ENCODE peak calls at places on chromosomes 5 and 9, in ten cellular contexts. U is NT2/D1, J is psoas muscle, L is body of pancreas, Y is GM23338, G is MM.1S, E is lung, K is tibial nerve, M is BE2C, B is BJ. O is an unnamed sample. For H3K36me3, the result is how much of the 10 kb centered on the place peaks cover.

GRCh38 chr5:172866802-172867748 is 33.0 kb downstream of the ERGIC1 start:
- DNase-seq in U (no peak), J (peak), L (no peak), Y (peak), G (no peak), E (no peak), K (no peak), M (no peak), B (no peak), O (peak)

GRCh38 chr5:149326611-149327010 is 18.7 kb upstream of the GRPEL2 start:
- DNase-seq in U (no peak), J (no peak), L (no peak), Y (no peak), G (no peak), E (no peak), K (no peak), M (no peak), B (no peak), O (no peak)

GRCh38 chr5:161483721-161484120 is 62.8 kb downstream of the GABRB2 start:
- DNase-seq in U (no peak), J (no peak), L (no peak), Y (no peak), G (no peak), E (no peak), K (no peak), M (no peak), B (no peak), O (no peak)

GRCh38 chr9:97806721-97807120 is 46.3 kb upstream of the FOXE1 start:
- DNase-seq in U (no peak), J (no peak), L (no peak), Y (no peak), G (no peak), E (no peak), K (no peak), M (no peak), B (no peak), O (no peak)

GRCh38 chr9:124332756-124333155 is 75.0 kb downstream of the NEK6 start:
- DNase-seq in U (no peak), J (no peak), L (no peak), Y (no peak), G (no peak), E (no peak), K (no peak), M (no peak), B (no peak), O (no peak)

GRCh38 chr9:68495287-68495686 is 45.4 kb downstream of the TMEM252 start:
- DNase-seq in U (no peak), J (no peak), L (no peak), Y (no peak), G (no peak), E (no peak), K (no peak), M (no peak), B (no peak), O (no peak)

GRCh38 chr5:131064669-131065371 is 100.2 kb downstream of the HINT1 start:
- DNase-seq in U (no peak), J (no peak), L (no peak), Y (no peak), G (peak), E (no peak), K (no peak), M (no peak), B (no peak), O (no peak)

GRCh38 chr5:55620781-55621180 is 86.0 kb upstream of the PLPP1 start:
- DNase-seq in U (no peak), J (no peak), L (no peak), Y (no peak), G (no peak), E (no peak), K (no peak), M (no peak), B (no peak), O (no peak)

GRCh38 chr9:4579011-4579410 is 83.1 kb upstream of the PLPP6 start:
- DNase-seq in U (no peak), J (no peak), L (no peak), Y (no peak), G (no peak), E (no peak), K (no peak), M (no peak), B (no peak), O (no peak)

GRCh38 chr9:122808141-122808540 is 8.2 kb downstream of the OR1K1 start:
- DNase-seq in U (no peak), J (no peak), L (no peak), Y (no peak), G (no peak), E (no peak), K (no peak), M (no peak), B (no peak), O (no peak)

GRCh38 chr5:34008721-34009120 is 871 bp upstream of the AMACR start:
- DNase-seq in U (no peak), J (no peak), L (no peak), Y (no peak), G (peak), E (no peak), K (no peak), M (no peak), B (no peak), O (no peak)

GRCh38 chr5:150289551-150290390 is at the start of gene CAMK2A:
- DNase-seq in U (no peak), J (no peak), L (no peak), Y (peak), G (no peak), E (no peak), K (no peak), M (no peak), B (no peak), O (no peak)

GRCh38 chr9:104362912-104363472 is 141.1 kb upstream of the OR13F1 start:
- DNase-seq in U (no peak), J (no peak), L (no peak), Y (no peak), G (no peak), E (no peak), K (no peak), M (no peak), B (no peak), O (no peak)

GRCh38 chr9:444528-444927 is 229.9 kb downstream of the DOCK8 start:
- DNase-seq in U (peak), J (no peak), L (no peak), Y (peak), G (no peak), E (no peak), K (no peak), M (no peak), B (no peak), O (no peak)

GRCh38 chr5:98793223-98793622 is 19.8 kb downstream of the RGMB start:
- DNase-seq in U (no peak), J (no peak), L (no peak), Y (no peak), G (no peak), E (no peak), K (no peak), M (no peak), B (no peak), O (no peak)

GRCh38 chr5:9498541-9499497 is 47.1 kb downstream of the SEMA5A start:
- DNase-seq in U (peak), J (no peak), L (peak), Y (peak), G (peak), E (no peak), K (no peak), M (peak), B (no peak), O (no peak)

GRCh38 chr5:117488976-117489500 is 914.4 kb upstream of the SEMA6A start:
- DNase-seq in U (no peak), J (no peak), L (no peak), Y (no peak), G (no peak), E (no peak), K (no peak), M (no peak), B (no peak), O (no peak)

GRCh38 chr5:156815988-156816599 is 34.0 kb upstream of the PPP1R2B start:
- DNase-seq in U (no peak), J (no peak), L (peak), Y (peak), G (peak), E (no peak), K (no peak), M (no peak), B (no peak), O (no peak)

GRCh38 chr5:1280177-1281037 is 14.5 kb downstream of the TERT start:
- DNase-seq in U (no peak), J (no peak), L (no peak), Y (no peak), G (no peak), E (no peak), K (no peak), M (no peak), B (no peak), O (no peak)

GRCh38 chr9:3441197-3441816 is 84.5 kb downstream of the RFX3 start:
- DNase-seq in U (peak), J (no peak), L (peak), Y (peak), G (peak), E (peak), K (peak), M (peak), B (no peak), O (no peak)

GRCh38 chr9:134253596-134254205 is 72.6 kb upstream of the RXRA start:
- DNase-seq in U (no peak), J (no peak), L (no peak), Y (no peak), G (no peak), E (no peak), K (no peak), M (no peak), B (no peak), O (no peak)

GRCh38 chr5:76485511-76485910 is 82.4 kb downstream of the IQGAP2 start:
- DNase-seq in U (no peak), J (no peak), L (no peak), Y (no peak), G (no peak), E (no peak), K (no peak), M (no peak), B (no peak), O (no peak)

GRCh38 chr5:39080597-39081204 is 6.5 kb upstream of the RICTOR start:
- DNase-seq in U (no peak), J (no peak), L (peak), Y (peak), G (peak), E (peak), K (peak), M (peak), B (no peak), O (peak)

GRCh38 chr5:177457239-177458121 is 10.9 kb downstream of the PRR7 start:
- DNase-seq in U (peak), J (peak), L (peak), Y (peak), G (peak), E (peak), K (peak), M (peak), B (peak), O (peak)

GRCh38 chr5:136174021-136174659 is 18.8 kb downstream of the SMIM32 start:
- DNase-seq in U (no peak), J (no peak), L (no peak), Y (peak), G (peak), E (no peak), K (no peak), M (no peak), B (peak), O (no peak)

GRCh38 chr9:94928271-94928670 is 201.8 kb downstream of the AOPEP start:
- DNase-seq in U (no peak), J (no peak), L (no peak), Y (no peak), G (no peak), E (no peak), K (no peak), M (no peak), B (no peak), O (no peak)

GRCh38 chr5:139600336-139600949 is 39.3 kb downstream of the UBE2D2 start:
- DNase-seq in U (no peak), J (no peak), L (no peak), Y (no peak), G (no peak), E (no peak), K (no peak), M (no peak), B (peak), O (no peak)

GRCh38 chr5:147483197-147483790 is 26.6 kb downstream of the DPYSL3 start:
- DNase-seq in U (no peak), J (no peak), L (no peak), Y (no peak), G (no peak), E (no peak), K (no peak), M (peak), B (no peak), O (no peak)

GRCh38 chr5:166845044-166845443 is 1446.4 kb upstream of the WWC1 start:
- DNase-seq in U (peak), J (no peak), L (no peak), Y (peak), G (peak), E (no peak), K (peak), M (no peak), B (no peak), O (no peak)

GRCh38 chr9:16138961-16139441 is 586.2 kb downstream of the CCDC171 start:
- DNase-seq in U (no peak), J (peak), L (no peak), Y (no peak), G (no peak), E (no peak), K (peak), M (no peak), B (no peak), O (peak)

GRCh38 chr9:77215874-77216273 is 38.5 kb downstream of the VPS13A start:
- DNase-seq in U (no peak), J (no peak), L (no peak), Y (peak), G (no peak), E (no peak), K (no peak), M (peak), B (no peak), O (no peak)

GRCh38 chr5:134248271-134248670 is 22.4 kb upstream of the PPP2CA start:
- DNase-seq in U (no peak), J (no peak), L (no peak), Y (no peak), G (no peak), E (no peak), K (no peak), M (no peak), B (no peak), O (no peak)

GRCh38 chr5:136511046-136511445 is 145.7 kb upstream of the TRPC7 start:
- DNase-seq in U (no peak), J (no peak), L (no peak), Y (no peak), G (no peak), E (no peak), K (no peak), M (no peak), B (no peak), O (no peak)

GRCh38 chr5:135055385-135055784 is 21.4 kb upstream of the PITX1 start:
- DNase-seq in U (no peak), J (peak), L (no peak), Y (no peak), G (no peak), E (no peak), K (no peak), M (no peak), B (no peak), O (no peak)

GRCh38 chr5:141605523-141606277 is 13.1 kb downstream of the DIAPH1 start:
- DNase-seq in U (no peak), J (no peak), L (no peak), Y (peak), G (peak), E (peak), K (peak), M (no peak), B (no peak), O (no peak)

GRCh38 chr5:138444774-138445546 is 6.1 kb downstream of the REEP2 start:
- DNase-seq in U (no peak), J (no peak), L (no peak), Y (no peak), G (no peak), E (no peak), K (no peak), M (no peak), B (no peak), O (no peak)

GRCh38 chr9:101369884-101370531 is 14.8 kb downstream of the BAAT start:
- DNase-seq in U (no peak), J (no peak), L (no peak), Y (no peak), G (no peak), E (no peak), K (no peak), M (no peak), B (no peak), O (no peak)
- H3K4me3 ChIP-seq in U (no peak), J (no peak), L (no peak), Y (no peak), G (no peak), E (no peak), K (no peak), M (no peak), B (no peak), O (no peak)

DNA sequence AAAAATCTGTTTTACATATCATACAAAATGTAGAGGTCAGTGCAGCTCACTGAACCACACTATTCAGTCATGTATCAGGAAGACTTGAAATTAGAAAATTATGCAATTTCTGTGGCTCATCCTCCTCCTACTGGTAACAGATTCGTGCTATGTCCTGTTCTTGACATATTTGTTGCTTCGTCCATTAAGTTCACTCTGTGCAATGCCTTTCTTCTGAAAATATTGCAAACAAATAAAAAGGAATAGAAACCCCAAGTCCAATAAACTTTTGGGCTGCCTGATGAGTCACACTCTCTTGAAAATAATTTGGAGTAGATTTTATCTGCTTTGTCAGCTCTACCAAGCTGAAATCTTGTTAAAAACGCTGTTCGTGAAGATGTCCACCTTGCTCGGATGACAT is 391.2 kb downstream of the RAB3C start:
- DNase-seq in U (no peak), J (no peak), L (no peak), Y (no peak), G (no peak), E (no peak), K (no peak), M (no peak), B (peak), O (no peak)
- H3K36me3 ChIP-seq in U (under half), J (under half), L (under half), Y (under half), G (under half), E (under half), K (under half), M (half or more), B (under half), O (under half)

GRCh38 chr9:81690251-81690851 is 1.0 kb upstream of the TLE1 start:
- DNase-seq in U (no peak), J (peak), L (peak), Y (peak), G (peak), E (peak), K (peak), M (no peak), B (no peak), O (peak)

GRCh38 chr9:81693639-81694378 is 4.5 kb upstream of the TLE1 start:
- DNase-seq in U (no peak), J (no peak), L (no peak), Y (no peak), G (no peak), E (no peak), K (no peak), M (no peak), B (no peak), O (no peak)

GRCh38 chr9:81689343-81690175 is at the start of gene TLE1:
- DNase-seq in U (peak), J (peak), L (peak), Y (peak), G (peak), E (peak), K (peak), M (peak), B (peak), O (peak)

DNA sequence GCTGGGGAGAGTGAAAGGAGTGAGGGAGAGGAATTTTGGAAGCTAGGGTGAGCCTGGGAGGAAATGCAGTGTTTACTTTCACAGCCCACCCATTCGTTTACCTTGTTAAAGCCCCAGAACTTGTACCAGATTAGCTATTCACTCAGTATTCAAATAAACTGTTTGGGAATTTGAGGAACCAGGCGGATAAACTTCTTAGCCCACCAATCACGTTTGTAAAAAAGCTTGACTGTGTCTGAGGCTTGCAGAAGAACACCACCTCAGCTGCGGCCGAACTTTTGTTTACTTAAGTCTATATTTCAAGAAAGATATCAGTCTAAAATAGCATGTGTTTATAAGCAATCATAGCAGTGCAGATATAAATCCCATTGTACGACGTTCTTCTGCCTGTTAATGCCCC is 5.2 kb upstream of the TLE1 start:
- DNase-seq in U (no peak), J (no peak), L (no peak), Y (peak), G (no peak), E (no peak), K (no peak), M (no peak), B (no peak), O (no peak)
- H3K4me3 ChIP-seq in U (no peak), J (no peak), L (no peak), Y (peak), G (no peak), E (no peak), K (no peak), M (no peak), B (no peak), O (no peak)

GRCh38 chr5:181120311-181120710 is 10.7 kb downstream of the OR2V1 start:
- DNase-seq in U (no peak), J (no peak), L (no peak), Y (no peak), G (no peak), E (no peak), K (no peak), M (no peak), B (no peak), O (no peak)

GRCh38 chr5:181119105-181119504 is 11.9 kb downstream of the OR2V1 start:
- DNase-seq in U (no peak), J (no peak), L (no peak), Y (no peak), G (no peak), E (no peak), K (no peak), M (no peak), B (no peak), O (no peak)

GRCh38 chr5:181120761-181121160 is 10.2 kb downstream of the OR2V1 start:
- DNase-seq in U (no peak), J (no peak), L (no peak), Y (no peak), G (no peak), E (no peak), K (no peak), M (no peak), B (no peak), O (no peak)

GRCh38 chr5:181114844-181115778 is 15.9 kb downstream of the OR2V1 start:
- DNase-seq in U (no peak), J (no peak), L (no peak), Y (peak), G (no peak), E (no peak), K (no peak), M (no peak), B (no peak), O (no peak)

DNA sequence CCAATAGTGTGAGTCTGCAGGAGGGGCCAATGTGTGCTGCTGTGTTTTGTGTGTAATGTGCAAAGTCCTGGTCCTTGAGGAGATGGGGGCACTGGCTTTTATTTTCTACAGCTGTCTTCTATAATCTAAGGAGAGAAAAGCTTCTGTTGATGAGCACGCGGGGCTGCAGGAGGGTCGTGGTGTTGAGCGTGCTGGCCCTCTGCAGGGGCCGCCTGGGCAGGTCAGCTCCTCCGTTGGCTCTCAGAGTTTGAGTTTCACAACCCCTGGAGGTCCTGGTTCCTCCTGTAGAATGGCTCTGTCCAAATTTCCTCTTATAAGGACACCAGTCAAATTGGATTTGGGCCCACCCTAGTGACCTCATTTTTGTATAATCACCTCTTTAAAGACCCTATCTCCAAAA is 12.6 kb downstream of the OR2V1 start:
- DNase-seq in U (no peak), J (no peak), L (no peak), Y (no peak), G (no peak), E (no peak), K (no peak), M (no peak), B (no peak), O (no peak)
- H3K36me3 ChIP-seq in U (under half), J (under half), L (under half), Y (under half), G (under half), E (under half), K (under half), M (under half), B (under half), O (under half)

DNA sequence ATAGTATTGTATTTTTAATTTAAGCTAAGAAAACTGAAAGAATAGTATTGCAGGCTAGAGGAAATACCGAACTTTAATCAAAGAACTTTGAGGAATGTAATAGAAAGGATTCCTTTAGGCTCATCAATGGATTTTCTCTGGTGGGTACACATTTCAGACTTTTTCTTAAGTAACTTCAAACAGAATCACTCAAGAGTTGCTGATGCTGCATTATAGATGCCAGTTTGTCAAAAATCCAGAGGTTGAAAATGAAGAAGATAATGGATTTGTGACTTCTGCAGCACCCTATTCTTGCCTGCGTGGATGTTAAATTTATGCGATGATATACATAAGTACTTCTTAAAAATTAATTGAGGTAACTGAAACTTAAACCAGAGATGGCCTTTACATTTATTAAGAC is 347 bp downstream of the OGN start:
- DNase-seq in U (no peak), J (no peak), L (no peak), Y (no peak), G (no peak), E (no peak), K (no peak), M (no peak), B (no peak), O (no peak)
- H3K4me3 ChIP-seq in U (no peak), J (peak), L (no peak), Y (no peak), G (no peak), E (no peak), K (no peak), M (no peak), B (no peak), O (peak)

GRCh38 chr9:130493476-130493875 is 48.7 kb downstream of the ASS1 start:
- DNase-seq in U (no peak), J (no peak), L (no peak), Y (no peak), G (no peak), E (no peak), K (no peak), M (no peak), B (no peak), O (no peak)
- H3K36me3 ChIP-seq in U (under half), J (under half), L (under half), Y (under half), G (under half), E (under half), K (under half), M (half or more), B (half or more), O (under half)